ENCODE peak calls at places on chromosomes 13 and 19, in six cellular contexts. One of them, this sample, is unnamed.

GRCh38 chr13:32426191-32426980 is 1.5 kb downstream of the N4BP2L1 start:
- DNase-seq in caudate nucleus: no peak
- DNase-seq in germinal center: peak; percentile 69
- DNase-seq in T-helper 17 cell: no peak
- DNase-seq in uterus: no peak
- DNase-seq in D721Med: no peak
- DNase-seq in this sample: no peak

GRCh38 chr19:12222980-12223630 is 60.2 kb downstream of the ZNF136 start:
- DNase-seq in caudate nucleus: no peak
- DNase-seq in germinal center: no peak
- DNase-seq in T-helper 17 cell: no peak
- DNase-seq in uterus: no peak
- DNase-seq in D721Med: no peak
- DNase-seq in this sample: no peak

GRCh38 chr19:47445937-47446402 is 25.7 kb downstream of the SLC8A2 start:
- DNase-seq in caudate nucleus: peak; percentile 27
- DNase-seq in germinal center: peak; percentile 44
- DNase-seq in T-helper 17 cell: peak; percentile 50
- DNase-seq in uterus: peak; percentile 82
- DNase-seq in D721Med: no peak
- DNase-seq in this sample: no peak

GRCh38 chr13:42957881-42958280 is 34.2 kb downstream of the EPSTI1 start:
- DNase-seq in caudate nucleus: no peak
- DNase-seq in germinal center: no peak
- DNase-seq in T-helper 17 cell: no peak
- DNase-seq in uterus: no peak
- DNase-seq in D721Med: no peak
- DNase-seq in this sample: no peak

GRCh38 chr19:10612515-10613119 is 12.7 kb upstream of the SLC44A2 start:
- DNase-seq in caudate nucleus: peak; percentile 61
- DNase-seq in germinal center: no peak
- DNase-seq in T-helper 17 cell: no peak
- DNase-seq in uterus: peak; percentile 24
- DNase-seq in D721Med: no peak
- DNase-seq in this sample: peak; percentile 92

GRCh38 chr13:32098275-32098674 is 66.7 kb downstream of the FRY start:
- DNase-seq in caudate nucleus: no peak
- DNase-seq in germinal center: no peak
- DNase-seq in T-helper 17 cell: no peak
- DNase-seq in uterus: no peak
- DNase-seq in D721Med: no peak
- DNase-seq in this sample: no peak

GRCh38 chr19:8253678-8254077 is 44.5 kb downstream of the CERS4 start:
- DNase-seq in caudate nucleus: no peak
- DNase-seq in germinal center: no peak
- DNase-seq in T-helper 17 cell: no peak
- DNase-seq in uterus: no peak
- DNase-seq in D721Med: no peak
- DNase-seq in this sample: no peak

GRCh38 chr13:82803341-82803740 is 1078.9 kb downstream of the SLITRK1 start:
- DNase-seq in caudate nucleus: no peak
- DNase-seq in germinal center: no peak
- DNase-seq in T-helper 17 cell: no peak
- DNase-seq in uterus: no peak
- DNase-seq in D721Med: no peak
- DNase-seq in this sample: no peak

GRCh38 chr19:45632468-45633196 is 6.6 kb downstream of the EML2 start:
- DNase-seq in caudate nucleus: peak; percentile 35
- DNase-seq in germinal center: peak; percentile 75
- DNase-seq in T-helper 17 cell: no peak
- DNase-seq in uterus: peak; percentile 30
- DNase-seq in D721Med: peak; percentile 94
- DNase-seq in this sample: peak; percentile 87

GRCh38 chr13:93496985-93497673 is 270.5 kb downstream of the GPC6 start:
- DNase-seq in caudate nucleus: no peak
- DNase-seq in germinal center: no peak
- DNase-seq in T-helper 17 cell: no peak
- DNase-seq in uterus: no peak
- DNase-seq in D721Med: peak; percentile 21
- DNase-seq in this sample: no peak

GRCh38 chr13:102333320-102334181 is 68.3 kb downstream of the FGF14 start:
- DNase-seq in caudate nucleus: no peak
- DNase-seq in germinal center: no peak
- DNase-seq in T-helper 17 cell: no peak
- DNase-seq in uterus: no peak
- DNase-seq in D721Med: no peak
- DNase-seq in this sample: no peak

GRCh38 chr19:35509861-35510625 is 3.4 kb downstream of the DMKN start:
- DNase-seq in caudate nucleus: peak; percentile 40
- DNase-seq in germinal center: peak; percentile 89
- DNase-seq in T-helper 17 cell: peak; percentile 63
- DNase-seq in uterus: peak; percentile 74
- DNase-seq in D721Med: peak; percentile 89
- DNase-seq in this sample: no peak

GRCh38 chr19:42595550-42596172 is 937 bp upstream of the CEACAM8 start:
- DNase-seq in caudate nucleus: no peak
- DNase-seq in germinal center: no peak
- DNase-seq in T-helper 17 cell: no peak
- DNase-seq in uterus: no peak
- DNase-seq in D721Med: no peak
- DNase-seq in this sample: no peak

GRCh38 chr13:112986470-112986869 is 17.5 kb downstream of the MCF2L start:
- DNase-seq in caudate nucleus: no peak
- DNase-seq in germinal center: no peak
- DNase-seq in T-helper 17 cell: no peak
- DNase-seq in uterus: no peak
- DNase-seq in D721Med: no peak
- DNase-seq in this sample: no peak

GRCh38 chr13:83151308-83151660 is 731.0 kb downstream of the SLITRK1 start:
- DNase-seq in caudate nucleus: no peak
- DNase-seq in germinal center: no peak
- DNase-seq in T-helper 17 cell: no peak
- DNase-seq in uterus: no peak
- DNase-seq in D721Med: no peak
- DNase-seq in this sample: no peak

GRCh38 chr13:99655351-99656091 is 154.2 kb downstream of the TM9SF2 start:
- DNase-seq in caudate nucleus: no peak
- DNase-seq in germinal center: no peak
- DNase-seq in T-helper 17 cell: no peak
- DNase-seq in uterus: no peak
- DNase-seq in D721Med: no peak
- DNase-seq in this sample: no peak

GRCh38 chr19:41545547-41545946 is 30.4 kb upstream of the CEACAM21 start:
- DNase-seq in caudate nucleus: no peak
- DNase-seq in germinal center: no peak
- DNase-seq in T-helper 17 cell: no peak
- DNase-seq in uterus: no peak
- DNase-seq in D721Med: no peak
- DNase-seq in this sample: no peak

GRCh38 chr19:6663236-6664187 is 6.4 kb downstream of the TNFSF14 start:
- DNase-seq in caudate nucleus: no peak
- DNase-seq in germinal center: no peak
- DNase-seq in T-helper 17 cell: no peak
- DNase-seq in uterus: no peak
- DNase-seq in D721Med: no peak
- DNase-seq in this sample: no peak

GRCh38 chr19:6779204-6779603 is 6.7 kb downstream of the VAV1 start:
- DNase-seq in caudate nucleus: no peak
- DNase-seq in germinal center: no peak
- DNase-seq in T-helper 17 cell: no peak
- DNase-seq in uterus: no peak
- DNase-seq in D721Med: no peak
- DNase-seq in this sample: no peak

GRCh38 chr19:48043675-48044258 is at the start of gene CABP5:
- DNase-seq in caudate nucleus: no peak
- DNase-seq in germinal center: no peak
- DNase-seq in T-helper 17 cell: no peak
- DNase-seq in uterus: no peak
- DNase-seq in D721Med: no peak
- DNase-seq in this sample: no peak

GRCh38 chr13:50801087-50801931 is 42.2 kb downstream of the DLEU7 start:
- DNase-seq in caudate nucleus: peak; percentile 55
- DNase-seq in germinal center: peak; percentile 72
- DNase-seq in T-helper 17 cell: peak; percentile 14
- DNase-seq in uterus: peak; percentile 54
- DNase-seq in D721Med: no peak
- DNase-seq in this sample: no peak

GRCh38 chr13:87712012-87712411 is 40.8 kb downstream of the SLITRK5 start:
- DNase-seq in caudate nucleus: no peak
- DNase-seq in germinal center: no peak
- DNase-seq in T-helper 17 cell: no peak
- DNase-seq in uterus: no peak
- DNase-seq in D721Med: no peak
- DNase-seq in this sample: no peak

GRCh38 chr13:24270639-24271131 is 38.7 kb upstream of the C1QTNF9 start:
- DNase-seq in caudate nucleus: peak; percentile 75
- DNase-seq in germinal center: peak; percentile 57
- DNase-seq in T-helper 17 cell: peak; percentile 42
- DNase-seq in uterus: peak; percentile 36
- DNase-seq in D721Med: no peak
- DNase-seq in this sample: peak; percentile 90

GRCh38 chr13:98509271-98510155 is 67.4 kb downstream of the STK24 start:
- DNase-seq in caudate nucleus: no peak
- DNase-seq in germinal center: peak; percentile 20
- DNase-seq in T-helper 17 cell: no peak
- DNase-seq in uterus: peak; percentile 56
- DNase-seq in D721Med: no peak
- DNase-seq in this sample: no peak

GRCh38 chr19:51726049-51726448 is 2.3 kb upstream of the HAS1 start:
- DNase-seq in caudate nucleus: peak; percentile 84
- DNase-seq in germinal center: no peak
- DNase-seq in T-helper 17 cell: no peak
- DNase-seq in uterus: no peak
- DNase-seq in D721Med: no peak
- DNase-seq in this sample: peak; percentile 82

GRCh38 chr13:73844986-73845385 is 289.2 kb downstream of the KLF12 start:
- DNase-seq in caudate nucleus: no peak
- DNase-seq in germinal center: no peak
- DNase-seq in T-helper 17 cell: no peak
- DNase-seq in uterus: no peak
- DNase-seq in D721Med: no peak
- DNase-seq in this sample: no peak

GRCh38 chr13:50864492-50864891 is 21.0 kb upstream of the DLEU7 start:
- DNase-seq in caudate nucleus: no peak
- DNase-seq in germinal center: no peak
- DNase-seq in T-helper 17 cell: no peak
- DNase-seq in uterus: no peak
- DNase-seq in D721Med: no peak
- DNase-seq in this sample: no peak

GRCh38 chr13:80574113-80574512 is 233.2 kb upstream of the SPRY2 start:
- DNase-seq in caudate nucleus: no peak
- DNase-seq in germinal center: no peak
- DNase-seq in T-helper 17 cell: no peak
- DNase-seq in uterus: no peak
- DNase-seq in D721Med: no peak
- DNase-seq in this sample: no peak

GRCh38 chr13:40666058-40666904 is at the start of gene FOXO1:
- DNase-seq in caudate nucleus: peak; percentile 92
- DNase-seq in germinal center: peak; percentile 100
- DNase-seq in T-helper 17 cell: peak; percentile 90
- DNase-seq in uterus: peak; percentile 88
- DNase-seq in D721Med: peak; percentile 98
- DNase-seq in this sample: peak; percentile 89

GRCh38 chr19:47704024-47704423 is 9.2 kb upstream of the EHD2 start:
- DNase-seq in caudate nucleus: no peak
- DNase-seq in germinal center: no peak
- DNase-seq in T-helper 17 cell: no peak
- DNase-seq in uterus: no peak
- DNase-seq in D721Med: no peak
- DNase-seq in this sample: no peak

GRCh38 chr13:58598241-58598640 is 966.7 kb downstream of the PCDH17 start:
- DNase-seq in caudate nucleus: no peak
- DNase-seq in germinal center: no peak
- DNase-seq in T-helper 17 cell: no peak
- DNase-seq in uterus: no peak
- DNase-seq in D721Med: no peak
- DNase-seq in this sample: no peak

GRCh38 chr19:45785781-45786532 is 3.7 kb upstream of the DMPK start:
- DNase-seq in caudate nucleus: no peak
- DNase-seq in germinal center: no peak
- DNase-seq in T-helper 17 cell: no peak
- DNase-seq in uterus: no peak
- DNase-seq in D721Med: no peak
- DNase-seq in this sample: no peak

GRCh38 chr19:29001006-29001921 is 211.7 kb downstream of the UQCRFS1 start:
- DNase-seq in caudate nucleus: no peak
- DNase-seq in germinal center: no peak
- DNase-seq in T-helper 17 cell: no peak
- DNase-seq in uterus: no peak
- DNase-seq in D721Med: no peak
- DNase-seq in this sample: no peak

GRCh38 chr13:63481334-63481733 is 2065.7 kb upstream of the PCDH20 start:
- DNase-seq in caudate nucleus: no peak
- DNase-seq in germinal center: no peak
- DNase-seq in T-helper 17 cell: no peak
- DNase-seq in uterus: no peak
- DNase-seq in D721Med: no peak
- DNase-seq in this sample: no peak

GRCh38 chr13:80881495-80882482 is 540.9 kb upstream of the SPRY2 start:
- DNase-seq in caudate nucleus: no peak
- DNase-seq in germinal center: no peak
- DNase-seq in T-helper 17 cell: no peak
- DNase-seq in uterus: no peak
- DNase-seq in D721Med: no peak
- DNase-seq in this sample: no peak

GRCh38 chr13:32376642-32377418 is 51.1 kb downstream of the N4BP2L1 start:
- DNase-seq in caudate nucleus: no peak
- DNase-seq in germinal center: no peak
- DNase-seq in T-helper 17 cell: no peak
- DNase-seq in uterus: no peak
- DNase-seq in D721Med: no peak
- DNase-seq in this sample: no peak

GRCh38 chr13:91544723-91545122 is 146.3 kb downstream of the GPC5 start:
- DNase-seq in caudate nucleus: no peak
- DNase-seq in germinal center: no peak
- DNase-seq in T-helper 17 cell: no peak
- DNase-seq in uterus: no peak
- DNase-seq in D721Med: no peak
- DNase-seq in this sample: no peak

GRCh38 chr13:49319555-49320350 is 72.0 kb downstream of the CDADC1 start:
- DNase-seq in caudate nucleus: no peak
- DNase-seq in germinal center: no peak
- DNase-seq in T-helper 17 cell: no peak
- DNase-seq in uterus: no peak
- DNase-seq in D721Med: no peak
- DNase-seq in this sample: no peak

GRCh38 chr19:29397748-29398147 is 128.0 kb upstream of the VSTM2B start:
- DNase-seq in caudate nucleus: no peak
- DNase-seq in germinal center: no peak
- DNase-seq in T-helper 17 cell: no peak
- DNase-seq in uterus: no peak
- DNase-seq in D721Med: no peak
- DNase-seq in this sample: no peak